ENCODE peak calls at places on chromosomes 13 and 19, in nine cellular contexts. One of them, this sample, is unnamed.

GRCh38 chr13:44690376-44690775 is 114.2 kb upstream of the TSC22D1 start:
- DNase-seq in tibial nerve: no peak
- DNase-seq in astrocyte of the cerebellum: no peak
- DNase-seq in neural crest cell: no peak
- DNase-seq in fibroblast of mammary gland: no peak
- DNase-seq in GM06990: no peak
- DNase-seq in fibroblast of lung: no peak
- DNase-seq in ascending aorta: no peak
- DNase-seq in suprapubic skin: no peak
- DNase-seq in this sample: no peak

GRCh38 chr19:50415661-50416033 is 3.1 kb upstream of the SPIB start:
- DNase-seq in neural crest cell: no peak
- DNase-seq in GM06990: peak
- DNase-seq in suprapubic skin: no peak
- DNase-seq in fibroblast of lung: no peak
- DNase-seq in ascending aorta: no peak
- DNase-seq in astrocyte of the cerebellum: no peak
- DNase-seq in tibial nerve: no peak
- DNase-seq in fibroblast of mammary gland: no peak
- DNase-seq in this sample: no peak

GRCh38 chr13:28375250-28375930 is 119.5 kb downstream of the FLT1 start:
- DNase-seq in fibroblast of lung: no peak
- DNase-seq in fibroblast of mammary gland: no peak
- DNase-seq in GM06990: no peak
- DNase-seq in tibial nerve: no peak
- DNase-seq in neural crest cell: no peak
- DNase-seq in astrocyte of the cerebellum: no peak
- DNase-seq in ascending aorta: no peak
- DNase-seq in suprapubic skin: no peak
- DNase-seq in this sample: peak

GRCh38 chr13:28401303-28402056 is 93.4 kb downstream of the FLT1 start:
- DNase-seq in tibial nerve: no peak
- DNase-seq in suprapubic skin: no peak
- DNase-seq in neural crest cell: no peak
- DNase-seq in GM06990: peak
- DNase-seq in astrocyte of the cerebellum: no peak
- DNase-seq in fibroblast of lung: peak
- DNase-seq in ascending aorta: no peak
- DNase-seq in fibroblast of mammary gland: peak
- DNase-seq in this sample: no peak

GRCh38 chr19:47036233-47036651 is 12.2 kb downstream of the TMEM160 start:
- DNase-seq in suprapubic skin: no peak
- DNase-seq in GM06990: no peak
- DNase-seq in fibroblast of lung: no peak
- DNase-seq in neural crest cell: no peak
- DNase-seq in tibial nerve: no peak
- DNase-seq in astrocyte of the cerebellum: no peak
- DNase-seq in fibroblast of mammary gland: peak
- DNase-seq in ascending aorta: no peak
- DNase-seq in this sample: no peak

GRCh38 chr13:34340534-34340933 is 522.6 kb downstream of the RFC3 start:
- DNase-seq in ascending aorta: no peak
- DNase-seq in neural crest cell: no peak
- DNase-seq in fibroblast of mammary gland: peak
- DNase-seq in tibial nerve: no peak
- DNase-seq in astrocyte of the cerebellum: no peak
- DNase-seq in GM06990: no peak
- DNase-seq in suprapubic skin: no peak
- DNase-seq in fibroblast of lung: peak
- DNase-seq in this sample: no peak

GRCh38 chr19:55447421-55448174 is 4.5 kb upstream of the SHISA7 start:
- DNase-seq in ascending aorta: no peak
- DNase-seq in fibroblast of lung: peak
- DNase-seq in neural crest cell: no peak
- DNase-seq in fibroblast of mammary gland: peak
- DNase-seq in astrocyte of the cerebellum: no peak
- DNase-seq in suprapubic skin: no peak
- DNase-seq in GM06990: no peak
- DNase-seq in tibial nerve: no peak
- DNase-seq in this sample: no peak

GRCh38 chr19:13400296-13400695 is 106.0 kb downstream of the CACNA1A start:
- DNase-seq in neural crest cell: no peak
- DNase-seq in astrocyte of the cerebellum: no peak
- DNase-seq in ascending aorta: no peak
- DNase-seq in tibial nerve: no peak
- DNase-seq in fibroblast of mammary gland: peak
- DNase-seq in GM06990: no peak
- DNase-seq in suprapubic skin: no peak
- DNase-seq in fibroblast of lung: no peak
- DNase-seq in this sample: no peak

GRCh38 chr13:32468502-32469147 is 40.7 kb upstream of the N4BP2L1 start:
- DNase-seq in fibroblast of mammary gland: no peak
- DNase-seq in fibroblast of lung: no peak
- DNase-seq in ascending aorta: no peak
- DNase-seq in neural crest cell: no peak
- DNase-seq in astrocyte of the cerebellum: no peak
- DNase-seq in tibial nerve: no peak
- DNase-seq in suprapubic skin: no peak
- DNase-seq in GM06990: no peak
- DNase-seq in this sample: no peak

GRCh38 chr19:54727562-54727961 is 3.3 kb downstream of the KIR3DL3 start:
- DNase-seq in suprapubic skin: no peak
- DNase-seq in fibroblast of mammary gland: no peak
- DNase-seq in GM06990: no peak
- DNase-seq in ascending aorta: no peak
- DNase-seq in fibroblast of lung: no peak
- DNase-seq in neural crest cell: no peak
- DNase-seq in tibial nerve: no peak
- DNase-seq in astrocyte of the cerebellum: no peak
- DNase-seq in this sample: no peak

GRCh38 chr19:46466536-46467199 is 4.7 kb downstream of the PNMA8A start:
- DNase-seq in fibroblast of mammary gland: peak
- DNase-seq in neural crest cell: no peak
- DNase-seq in suprapubic skin: no peak
- DNase-seq in tibial nerve: no peak
- DNase-seq in ascending aorta: no peak
- DNase-seq in GM06990: peak
- DNase-seq in astrocyte of the cerebellum: peak
- DNase-seq in fibroblast of lung: peak
- DNase-seq in this sample: no peak

GRCh38 chr19:1132625-1133383 is 29.0 kb downstream of the GPX4 start:
- DNase-seq in neural crest cell: no peak
- DNase-seq in GM06990: peak
- DNase-seq in astrocyte of the cerebellum: no peak
- DNase-seq in suprapubic skin: no peak
- DNase-seq in tibial nerve: no peak
- DNase-seq in fibroblast of mammary gland: peak
- DNase-seq in ascending aorta: no peak
- DNase-seq in fibroblast of lung: no peak
- DNase-seq in this sample: no peak

DNA sequence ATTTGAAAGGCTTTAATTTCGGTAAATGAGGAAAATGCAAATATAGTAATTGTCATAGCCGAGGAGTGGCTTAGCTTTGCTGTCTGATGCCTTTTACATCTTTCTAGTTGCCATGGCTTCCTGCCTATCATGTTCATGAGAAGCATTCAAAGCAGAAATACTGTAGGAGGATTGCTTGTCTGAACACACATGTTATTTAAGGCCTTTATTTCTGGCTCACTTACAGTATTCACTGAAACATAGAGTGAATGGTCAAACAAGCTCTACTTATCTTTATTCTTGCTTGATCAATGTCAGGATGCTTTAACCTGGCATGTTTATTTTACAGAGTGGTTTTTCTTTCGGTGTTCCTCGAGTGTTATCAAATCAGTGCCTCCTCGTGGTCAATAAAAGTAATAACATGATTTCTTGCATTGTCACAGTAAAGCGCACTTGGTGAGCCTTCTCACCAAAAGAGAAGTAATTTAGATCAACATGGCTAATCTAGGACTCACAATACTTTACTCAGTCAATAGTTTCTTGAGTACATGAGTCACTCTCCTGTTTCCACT is 73.5 kb upstream of the PCDH17 start:
- DNase-seq in suprapubic skin: no peak
- DNase-seq in ascending aorta: no peak
- DNase-seq in fibroblast of lung: peak
- DNase-seq in astrocyte of the cerebellum: no peak
- DNase-seq in tibial nerve: no peak
- DNase-seq in neural crest cell: no peak
- DNase-seq in fibroblast of mammary gland: no peak
- DNase-seq in GM06990: no peak
- DNase-seq in this sample: no peak
- TF ChIP-seq CTCF in suprapubic skin: no peak
- TF ChIP-seq CTCF in ascending aorta: no peak
- TF ChIP-seq CTCF in fibroblast of lung: no peak
- TF ChIP-seq CTCF in astrocyte of the cerebellum: peak
- TF ChIP-seq CTCF in tibial nerve: no peak
- TF ChIP-seq CTCF in neural crest cell: peak
- TF ChIP-seq CTCF in fibroblast of mammary gland: no peak
- TF ChIP-seq CTCF in GM06990: no peak
- TF ChIP-seq CTCF in this sample: peak

GRCh38 chr13:94227255-94227879 is 252.1 kb downstream of the DCT start:
- DNase-seq in fibroblast of lung: no peak
- DNase-seq in GM06990: no peak
- DNase-seq in neural crest cell: no peak
- DNase-seq in tibial nerve: no peak
- DNase-seq in fibroblast of mammary gland: no peak
- DNase-seq in suprapubic skin: no peak
- DNase-seq in astrocyte of the cerebellum: no peak
- DNase-seq in ascending aorta: no peak
- DNase-seq in this sample: no peak

GRCh38 chr13:94228781-94229180 is 250.7 kb downstream of the DCT start:
- DNase-seq in fibroblast of mammary gland: peak
- DNase-seq in suprapubic skin: no peak
- DNase-seq in neural crest cell: no peak
- DNase-seq in ascending aorta: no peak
- DNase-seq in astrocyte of the cerebellum: no peak
- DNase-seq in tibial nerve: no peak
- DNase-seq in fibroblast of lung: no peak
- DNase-seq in GM06990: no peak
- DNase-seq in this sample: no peak

GRCh38 chr13:94224670-94225069 is 254.8 kb downstream of the DCT start:
- DNase-seq in tibial nerve: no peak
- DNase-seq in suprapubic skin: no peak
- DNase-seq in fibroblast of mammary gland: no peak
- DNase-seq in neural crest cell: no peak
- DNase-seq in ascending aorta: no peak
- DNase-seq in fibroblast of lung: no peak
- DNase-seq in GM06990: no peak
- DNase-seq in astrocyte of the cerebellum: no peak
- DNase-seq in this sample: no peak
- TF ChIP-seq CTCF in tibial nerve: no peak
- TF ChIP-seq CTCF in suprapubic skin: no peak
- TF ChIP-seq CTCF in fibroblast of mammary gland: no peak
- TF ChIP-seq CTCF in neural crest cell: no peak
- TF ChIP-seq CTCF in ascending aorta: no peak
- TF ChIP-seq CTCF in fibroblast of lung: no peak
- TF ChIP-seq CTCF in GM06990: no peak
- TF ChIP-seq CTCF in astrocyte of the cerebellum: no peak
- TF ChIP-seq CTCF in this sample: no peak

DNA sequence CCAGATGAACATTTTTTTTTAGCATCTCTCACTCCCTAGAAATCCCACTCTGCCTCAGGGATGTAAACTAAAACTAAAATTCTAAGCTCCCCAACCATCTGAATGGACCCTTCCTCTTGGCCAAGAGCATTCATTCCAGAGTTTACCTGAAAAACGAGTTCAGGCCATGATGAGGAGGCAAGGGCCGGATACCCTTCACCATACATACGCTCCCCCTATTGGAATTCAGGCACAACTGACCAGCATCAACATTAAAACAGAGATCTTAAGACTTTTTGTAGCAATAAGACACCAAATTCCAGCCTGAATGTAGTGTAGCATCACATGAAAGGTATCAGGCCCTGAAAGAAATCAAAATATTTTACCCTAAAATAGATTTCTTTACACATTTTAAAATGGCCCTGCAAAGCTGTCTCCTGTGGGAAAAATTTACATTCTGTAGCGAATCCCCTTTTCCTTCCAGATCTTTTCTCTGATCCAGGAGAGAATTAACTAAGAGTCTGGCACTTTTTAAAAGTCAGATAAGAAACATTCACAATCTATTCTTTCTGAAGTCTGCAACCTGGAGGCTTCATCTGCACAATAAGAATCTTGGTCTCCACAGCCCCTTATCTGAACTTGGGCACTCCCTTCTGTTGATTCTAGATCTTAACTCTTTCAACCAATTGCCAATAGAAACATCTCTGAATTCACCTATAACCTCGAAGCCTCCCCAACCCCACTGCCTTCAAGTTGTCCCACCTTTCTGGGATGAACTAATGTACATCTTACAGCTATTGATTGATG is 888.5 kb downstream of the UQCRFS1 start:
- DNase-seq in fibroblast of mammary gland: no peak
- DNase-seq in ascending aorta: no peak
- DNase-seq in fibroblast of lung: no peak
- DNase-seq in neural crest cell: no peak
- DNase-seq in GM06990: no peak
- DNase-seq in suprapubic skin: no peak
- DNase-seq in tibial nerve: no peak
- DNase-seq in astrocyte of the cerebellum: no peak
- DNase-seq in this sample: no peak
- TF ChIP-seq CTCF in fibroblast of mammary gland: peak
- TF ChIP-seq CTCF in ascending aorta: no peak
- TF ChIP-seq CTCF in fibroblast of lung: no peak
- TF ChIP-seq CTCF in neural crest cell: peak
- TF ChIP-seq CTCF in GM06990: peak
- TF ChIP-seq CTCF in suprapubic skin: no peak
- TF ChIP-seq CTCF in tibial nerve: no peak
- TF ChIP-seq CTCF in astrocyte of the cerebellum: peak
- TF ChIP-seq CTCF in this sample: peak

GRCh38 chr19:7789447-7789846 is 26.4 kb downstream of the CLEC4M start:
- DNase-seq in suprapubic skin: no peak
- DNase-seq in GM06990: peak
- DNase-seq in fibroblast of lung: no peak
- DNase-seq in fibroblast of mammary gland: no peak
- DNase-seq in ascending aorta: no peak
- DNase-seq in neural crest cell: no peak
- DNase-seq in tibial nerve: no peak
- DNase-seq in astrocyte of the cerebellum: no peak
- DNase-seq in this sample: no peak

GRCh38 chr19:7788178-7788932 is 25.3 kb downstream of the CLEC4M start:
- DNase-seq in suprapubic skin: no peak
- DNase-seq in fibroblast of mammary gland: no peak
- DNase-seq in ascending aorta: no peak
- DNase-seq in astrocyte of the cerebellum: no peak
- DNase-seq in tibial nerve: no peak
- DNase-seq in neural crest cell: no peak
- DNase-seq in GM06990: no peak
- DNase-seq in fibroblast of lung: no peak
- DNase-seq in this sample: no peak

GRCh38 chr19:7790416-7790815 is 27.4 kb downstream of the CLEC4M start:
- DNase-seq in fibroblast of mammary gland: no peak
- DNase-seq in tibial nerve: no peak
- DNase-seq in neural crest cell: no peak
- DNase-seq in fibroblast of lung: no peak
- DNase-seq in ascending aorta: no peak
- DNase-seq in astrocyte of the cerebellum: no peak
- DNase-seq in GM06990: no peak
- DNase-seq in suprapubic skin: no peak
- DNase-seq in this sample: no peak

GRCh38 chr19:7787602-7788177 is 24.6 kb downstream of the CLEC4M start:
- DNase-seq in ascending aorta: no peak
- DNase-seq in fibroblast of lung: no peak
- DNase-seq in astrocyte of the cerebellum: no peak
- DNase-seq in tibial nerve: no peak
- DNase-seq in fibroblast of mammary gland: no peak
- DNase-seq in GM06990: no peak
- DNase-seq in suprapubic skin: no peak
- DNase-seq in neural crest cell: no peak
- DNase-seq in this sample: no peak

GRCh38 chr19:7788933-7789323 is 25.9 kb downstream of the CLEC4M start:
- DNase-seq in ascending aorta: no peak
- DNase-seq in astrocyte of the cerebellum: no peak
- DNase-seq in tibial nerve: no peak
- DNase-seq in fibroblast of lung: no peak
- DNase-seq in neural crest cell: no peak
- DNase-seq in GM06990: no peak
- DNase-seq in suprapubic skin: no peak
- DNase-seq in fibroblast of mammary gland: no peak
- DNase-seq in this sample: no peak
- TF ChIP-seq CTCF in ascending aorta: no peak
- TF ChIP-seq CTCF in astrocyte of the cerebellum: no peak
- TF ChIP-seq CTCF in tibial nerve: no peak
- TF ChIP-seq CTCF in fibroblast of lung: no peak
- TF ChIP-seq CTCF in neural crest cell: no peak
- TF ChIP-seq CTCF in GM06990: no peak
- TF ChIP-seq CTCF in suprapubic skin: no peak
- TF ChIP-seq CTCF in fibroblast of mammary gland: no peak
- TF ChIP-seq CTCF in this sample: no peak

This sample was measured in D721Med.